ENCODE peak calls at places on chromosomes 6 and 20, in seven cellular contexts. One of them, this sample, is unnamed. For H3K4me1, the result is how much of the 10 kb centered on the place peaks cover.

GRCh38 chr6:3571836-3572235 is 115.0 kb upstream of the SLC22A23 start:
- DNase-seq in CD4-positive, alpha-beta memory T cell: no peak
- DNase-seq in H1: no peak
- DNase-seq in HAP-1: no peak
- DNase-seq in GM23248: no peak
- DNase-seq in A549: no peak
- DNase-seq in left lung: no peak
- DNase-seq in this sample: no peak

GRCh38 chr20:1331801-1332453 is 3.0 kb upstream of the SDCBP2 start:
- DNase-seq in CD4-positive, alpha-beta memory T cell: no peak
- DNase-seq in H1: no peak
- DNase-seq in HAP-1: no peak
- DNase-seq in GM23248: no peak
- DNase-seq in A549: no peak
- DNase-seq in left lung: no peak
- DNase-seq in this sample: no peak

GRCh38 chr20:3059489-3059888 is 11.9 kb upstream of the OXT start:
- DNase-seq in CD4-positive, alpha-beta memory T cell: no peak
- DNase-seq in H1: no peak
- DNase-seq in HAP-1: no peak
- DNase-seq in GM23248: no peak
- DNase-seq in A549: no peak
- DNase-seq in left lung: no peak
- DNase-seq in this sample: no peak

GRCh38 chr6:168031411-168032382 is 34.2 kb downstream of the KIF25 start:
- DNase-seq in CD4-positive, alpha-beta memory T cell: no peak
- DNase-seq in H1: no peak
- DNase-seq in HAP-1: no peak
- DNase-seq in GM23248: peak
- DNase-seq in A549: no peak
- DNase-seq in left lung: no peak
- DNase-seq in this sample: no peak

GRCh38 chr6:154488802-154489437 is 21.6 kb downstream of the CNKSR3 start:
- DNase-seq in CD4-positive, alpha-beta memory T cell: no peak
- DNase-seq in H1: no peak
- DNase-seq in HAP-1: no peak
- DNase-seq in GM23248: peak
- DNase-seq in A549: no peak
- DNase-seq in left lung: no peak
- DNase-seq in this sample: no peak

GRCh38 chr6:31765910-31766794 is 3.7 kb downstream of the SAPCD1 start:
- DNase-seq in CD4-positive, alpha-beta memory T cell: no peak
- DNase-seq in H1: no peak
- DNase-seq in HAP-1: no peak
- DNase-seq in GM23248: peak
- DNase-seq in A549: no peak
- DNase-seq in left lung: no peak
- DNase-seq in this sample: peak

GRCh38 chr6:166076625-166077024 is 91.0 kb downstream of the TBXT start:
- DNase-seq in CD4-positive, alpha-beta memory T cell: no peak
- DNase-seq in H1: peak
- DNase-seq in HAP-1: peak
- DNase-seq in GM23248: no peak
- DNase-seq in A549: no peak
- DNase-seq in left lung: no peak
- DNase-seq in this sample: no peak

GRCh38 chr20:57618766-57619052 is 1.5 kb downstream of the ZBP1 start:
- DNase-seq in CD4-positive, alpha-beta memory T cell: no peak
- DNase-seq in H1: no peak
- DNase-seq in HAP-1: no peak
- DNase-seq in GM23248: no peak
- DNase-seq in A549: no peak
- DNase-seq in left lung: peak
- DNase-seq in this sample: no peak

GRCh38 chr6:33689879-33690278 is 21.6 kb downstream of the UQCC2 start:
- DNase-seq in CD4-positive, alpha-beta memory T cell: no peak
- DNase-seq in H1: no peak
- DNase-seq in HAP-1: no peak
- DNase-seq in GM23248: peak
- DNase-seq in A549: no peak
- DNase-seq in left lung: no peak
- DNase-seq in this sample: no peak

GRCh38 chr6:109093732-109094131 is 914 bp downstream of the SESN1 start:
- DNase-seq in CD4-positive, alpha-beta memory T cell: peak
- DNase-seq in H1: no peak
- DNase-seq in HAP-1: no peak
- DNase-seq in GM23248: peak
- DNase-seq in A549: no peak
- DNase-seq in left lung: no peak
- DNase-seq in this sample: no peak

GRCh38 chr6:43937236-43938177 is 167.5 kb downstream of the VEGFA start:
- DNase-seq in CD4-positive, alpha-beta memory T cell: no peak
- DNase-seq in H1: no peak
- DNase-seq in HAP-1: no peak
- DNase-seq in GM23248: no peak
- DNase-seq in A549: no peak
- DNase-seq in left lung: peak
- DNase-seq in this sample: peak

GRCh38 chr20:64102647-64103354 is 4.6 kb downstream of the NPBWR2 start:
- DNase-seq in CD4-positive, alpha-beta memory T cell: no peak
- DNase-seq in H1: no peak
- DNase-seq in HAP-1: peak
- DNase-seq in GM23248: no peak
- DNase-seq in A549: no peak
- DNase-seq in left lung: no peak
- DNase-seq in this sample: no peak

GRCh38 chr20:8616792-8617191 is 452.1 kb upstream of the PLCB4 start:
- DNase-seq in CD4-positive, alpha-beta memory T cell: no peak
- DNase-seq in H1: no peak
- DNase-seq in HAP-1: no peak
- DNase-seq in GM23248: peak
- DNase-seq in A549: no peak
- DNase-seq in left lung: no peak
- DNase-seq in this sample: peak

GRCh38 chr6:73613806-73614536 is 39.8 kb downstream of the SLC17A5 start:
- DNase-seq in CD4-positive, alpha-beta memory T cell: no peak
- DNase-seq in H1: no peak
- DNase-seq in HAP-1: no peak
- DNase-seq in GM23248: no peak
- DNase-seq in A549: no peak
- DNase-seq in left lung: no peak
- DNase-seq in this sample: no peak

GRCh38 chr6:33923857-33924514 is 120.2 kb upstream of the MLN start:
- DNase-seq in CD4-positive, alpha-beta memory T cell: peak
- DNase-seq in H1: no peak
- DNase-seq in HAP-1: no peak
- DNase-seq in GM23248: no peak
- DNase-seq in A549: no peak
- DNase-seq in left lung: no peak
- DNase-seq in this sample: no peak

GRCh38 chr20:3092611-3093379 is 8.3 kb upstream of the AVP start:
- DNase-seq in CD4-positive, alpha-beta memory T cell: peak
- DNase-seq in H1: no peak
- DNase-seq in HAP-1: no peak
- DNase-seq in GM23248: peak
- DNase-seq in A549: no peak
- DNase-seq in left lung: no peak
- DNase-seq in this sample: no peak

GRCh38 chr6:72746276-72746675 is 124.4 kb downstream of the KCNQ5 start:
- DNase-seq in CD4-positive, alpha-beta memory T cell: no peak
- DNase-seq in H1: no peak
- DNase-seq in HAP-1: no peak
- DNase-seq in GM23248: peak
- DNase-seq in A549: no peak
- DNase-seq in left lung: no peak
- DNase-seq in this sample: no peak

GRCh38 chr6:44132476-44132875 is 5.1 kb downstream of the TMEM63B start:
- DNase-seq in CD4-positive, alpha-beta memory T cell: no peak
- DNase-seq in H1: no peak
- DNase-seq in HAP-1: no peak
- DNase-seq in GM23248: no peak
- DNase-seq in A549: no peak
- DNase-seq in left lung: no peak
- DNase-seq in this sample: no peak

GRCh38 chr6:14472964-14473363 is 355.4 kb downstream of the CD83 start:
- DNase-seq in CD4-positive, alpha-beta memory T cell: no peak
- DNase-seq in H1: no peak
- DNase-seq in HAP-1: no peak
- DNase-seq in GM23248: peak
- DNase-seq in A549: no peak
- DNase-seq in left lung: no peak
- DNase-seq in this sample: no peak

GRCh38 chr6:9761220-9761619 is 653.7 kb downstream of the TFAP2A start:
- DNase-seq in CD4-positive, alpha-beta memory T cell: no peak
- DNase-seq in H1: no peak
- DNase-seq in HAP-1: no peak
- DNase-seq in GM23248: no peak
- DNase-seq in A549: no peak
- DNase-seq in left lung: no peak
- DNase-seq in this sample: no peak

GRCh38 chr6:158769696-158770446 is 49.3 kb downstream of the EZR start:
- DNase-seq in CD4-positive, alpha-beta memory T cell: no peak
- DNase-seq in H1: no peak
- DNase-seq in HAP-1: no peak
- DNase-seq in GM23248: no peak
- DNase-seq in A549: no peak
- DNase-seq in left lung: no peak
- DNase-seq in this sample: peak

GRCh38 chr20:7410150-7410549 is 530.1 kb downstream of the HAO1 start:
- DNase-seq in CD4-positive, alpha-beta memory T cell: no peak
- DNase-seq in H1: no peak
- DNase-seq in HAP-1: no peak
- DNase-seq in GM23248: no peak
- DNase-seq in A549: no peak
- DNase-seq in left lung: no peak
- DNase-seq in this sample: no peak

GRCh38 chr6:170006524-170007467 is 255.4 kb downstream of the ERMARD start:
- DNase-seq in CD4-positive, alpha-beta memory T cell: no peak
- DNase-seq in H1: peak
- DNase-seq in HAP-1: no peak
- DNase-seq in GM23248: no peak
- DNase-seq in A549: no peak
- DNase-seq in left lung: no peak
- DNase-seq in this sample: no peak

GRCh38 chr20:37344506-37345338 is 1.2 kb upstream of the SRC start:
- DNase-seq in CD4-positive, alpha-beta memory T cell: no peak
- DNase-seq in H1: no peak
- DNase-seq in HAP-1: no peak
- DNase-seq in GM23248: no peak
- DNase-seq in A549: peak
- DNase-seq in left lung: peak
- DNase-seq in this sample: no peak

GRCh38 chr6:137647762-137648412 is 153.7 kb upstream of the OLIG3 start:
- DNase-seq in CD4-positive, alpha-beta memory T cell: no peak
- DNase-seq in H1: no peak
- DNase-seq in HAP-1: no peak
- DNase-seq in GM23248: peak
- DNase-seq in A549: no peak
- DNase-seq in left lung: no peak
- DNase-seq in this sample: no peak

GRCh38 chr20:54133434-54134427 is 40.1 kb downstream of the CYP24A1 start:
- DNase-seq in CD4-positive, alpha-beta memory T cell: no peak
- DNase-seq in H1: no peak
- DNase-seq in HAP-1: no peak
- DNase-seq in GM23248: peak
- DNase-seq in A549: no peak
- DNase-seq in left lung: no peak
- DNase-seq in this sample: no peak

GRCh38 chr6:7234547-7234946 is 78.5 kb downstream of the SSR1 start:
- DNase-seq in CD4-positive, alpha-beta memory T cell: no peak
- DNase-seq in H1: no peak
- DNase-seq in HAP-1: no peak
- DNase-seq in GM23248: no peak
- DNase-seq in A549: no peak
- DNase-seq in left lung: no peak
- DNase-seq in this sample: no peak

GRCh38 chr6:2450546-2450945 is 205.1 kb upstream of the GMDS start:
- DNase-seq in CD4-positive, alpha-beta memory T cell: no peak
- DNase-seq in H1: no peak
- DNase-seq in HAP-1: peak
- DNase-seq in GM23248: no peak
- DNase-seq in A549: no peak
- DNase-seq in left lung: no peak
- DNase-seq in this sample: peak

GRCh38 chr6:23498013-23498412 is 628.0 kb upstream of the NRSN1 start:
- DNase-seq in CD4-positive, alpha-beta memory T cell: no peak
- DNase-seq in H1: no peak
- DNase-seq in HAP-1: no peak
- DNase-seq in GM23248: no peak
- DNase-seq in A549: no peak
- DNase-seq in left lung: no peak
- DNase-seq in this sample: peak

GRCh38 chr20:19935842-19936241 is 81.3 kb upstream of the NAA20 start:
- DNase-seq in CD4-positive, alpha-beta memory T cell: no peak
- DNase-seq in H1: no peak
- DNase-seq in HAP-1: no peak
- DNase-seq in GM23248: no peak
- DNase-seq in A549: no peak
- DNase-seq in left lung: peak
- DNase-seq in this sample: no peak
- H3K4me1 ChIP-seq in CD4-positive, alpha-beta memory T cell: under half
- H3K4me1 ChIP-seq in H1: under half
- H3K4me1 ChIP-seq in HAP-1: under half
- H3K4me1 ChIP-seq in GM23248: under half
- H3K4me1 ChIP-seq in A549: under half
- H3K4me1 ChIP-seq in left lung: under half
- H3K4me1 ChIP-seq in this sample: under half

GRCh38 chr6:142802124-142802523 is 142.9 kb downstream of the HIVEP2 start:
- DNase-seq in CD4-positive, alpha-beta memory T cell: no peak
- DNase-seq in H1: no peak
- DNase-seq in HAP-1: no peak
- DNase-seq in GM23248: peak
- DNase-seq in A549: peak
- DNase-seq in left lung: no peak
- DNase-seq in this sample: peak
- H3K4me1 ChIP-seq in CD4-positive, alpha-beta memory T cell: half or more
- H3K4me1 ChIP-seq in H1: under half
- H3K4me1 ChIP-seq in HAP-1: under half
- H3K4me1 ChIP-seq in GM23248: under half
- H3K4me1 ChIP-seq in A549: under half
- H3K4me1 ChIP-seq in left lung: under half
- H3K4me1 ChIP-seq in this sample: under half

DNA sequence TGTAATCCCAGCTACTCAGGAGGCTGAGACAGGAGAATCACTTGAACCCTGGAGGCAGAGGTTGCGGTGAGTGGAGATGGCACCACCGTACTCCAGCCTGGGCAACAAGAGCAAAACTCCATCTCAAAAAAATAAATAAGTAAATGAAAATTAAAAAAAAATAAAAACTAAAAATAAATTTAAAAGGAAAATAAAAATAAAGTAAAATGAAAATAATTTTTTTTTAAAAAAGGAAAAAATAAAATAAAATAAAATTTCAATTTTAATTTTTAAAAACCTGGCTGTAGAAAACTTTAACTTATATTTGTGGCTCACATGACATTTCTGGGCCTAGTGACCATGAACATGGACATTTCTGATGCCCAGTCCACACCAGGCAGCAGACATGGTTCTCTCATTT is 16.1 kb downstream of the HCK start:
- DNase-seq in CD4-positive, alpha-beta memory T cell: no peak
- DNase-seq in H1: no peak
- DNase-seq in HAP-1: no peak
- DNase-seq in GM23248: no peak
- DNase-seq in A549: no peak
- DNase-seq in left lung: no peak
- DNase-seq in this sample: no peak
- H3K4me1 ChIP-seq in CD4-positive, alpha-beta memory T cell: under half
- H3K4me1 ChIP-seq in H1: under half
- H3K4me1 ChIP-seq in HAP-1: under half
- H3K4me1 ChIP-seq in GM23248: under half
- H3K4me1 ChIP-seq in A549: under half
- H3K4me1 ChIP-seq in left lung: under half
- H3K4me1 ChIP-seq in this sample: under half

GRCh38 chr6:13407368-13407708 is 79.0 kb upstream of the TBC1D7 start:
- DNase-seq in CD4-positive, alpha-beta memory T cell: no peak
- DNase-seq in H1: no peak
- DNase-seq in HAP-1: no peak
- DNase-seq in GM23248: no peak
- DNase-seq in A549: no peak
- DNase-seq in left lung: no peak
- DNase-seq in this sample: no peak
- H3K4me1 ChIP-seq in CD4-positive, alpha-beta memory T cell: under half
- H3K4me1 ChIP-seq in H1: under half
- H3K4me1 ChIP-seq in HAP-1: under half
- H3K4me1 ChIP-seq in GM23248: under half
- H3K4me1 ChIP-seq in A549: half or more
- H3K4me1 ChIP-seq in left lung: under half
- H3K4me1 ChIP-seq in this sample: under half

This sample was measured in cardiac muscle cell.